ENCODE peak calls at places on chromosomes 3 and 15, in seven cellular contexts. One of them, this sample, is unnamed.
A peak's percentile ranks its signal among the peaks of the same experiment; 100 is the strongest.

GRCh38 chr3:108159865-108160264 is 62.4 kb downstream of the IFT57 start:
- DNase-seq in progenitor cell of endocrine pancreas: no peak
- DNase-seq in NCI-H1417: no peak
- DNase-seq in thoracic aorta: no peak
- DNase-seq in activated T-cell treated with anti-CD3 and anti-CD28 coated beads for 1 hour: no peak
- DNase-seq in body of pancreas: no peak
- DNase-seq in activated CD8-positive, alpha-beta memory T cell treated with anti-CD3 and anti-CD28 coated beads for 48 hours: no peak
- DNase-seq in this sample: no peak

GRCh38 chr15:76107169-76107568 is 47.4 kb downstream of the TMEM266 start:
- DNase-seq in body of pancreas: no peak
- DNase-seq in activated T-cell treated with anti-CD3 and anti-CD28 coated beads for 1 hour: no peak
- DNase-seq in NCI-H1417: no peak
- DNase-seq in progenitor cell of endocrine pancreas: no peak
- DNase-seq in activated CD8-positive, alpha-beta memory T cell treated with anti-CD3 and anti-CD28 coated beads for 48 hours: no peak
- DNase-seq in thoracic aorta: no peak
- DNase-seq in this sample: no peak

GRCh38 chr3:53822331-53822741 is 23.9 kb downstream of the CHDH start:
- DNase-seq in progenitor cell of endocrine pancreas: no peak
- DNase-seq in NCI-H1417: no peak
- DNase-seq in activated T-cell treated with anti-CD3 and anti-CD28 coated beads for 1 hour: no peak
- DNase-seq in activated CD8-positive, alpha-beta memory T cell treated with anti-CD3 and anti-CD28 coated beads for 48 hours: no peak
- DNase-seq in thoracic aorta: no peak
- DNase-seq in body of pancreas: peak; percentile 14
- DNase-seq in this sample: no peak

GRCh38 chr3:170829873-170830272 is 40.1 kb downstream of the RPL22L1 start:
- DNase-seq in activated CD8-positive, alpha-beta memory T cell treated with anti-CD3 and anti-CD28 coated beads for 48 hours: no peak
- DNase-seq in activated T-cell treated with anti-CD3 and anti-CD28 coated beads for 1 hour: no peak
- DNase-seq in NCI-H1417: no peak
- DNase-seq in progenitor cell of endocrine pancreas: no peak
- DNase-seq in body of pancreas: no peak
- DNase-seq in thoracic aorta: no peak
- DNase-seq in this sample: no peak

GRCh38 chr15:91045065-91045464 is 22.7 kb upstream of the VPS33B start:
- DNase-seq in body of pancreas: no peak
- DNase-seq in activated T-cell treated with anti-CD3 and anti-CD28 coated beads for 1 hour: no peak
- DNase-seq in progenitor cell of endocrine pancreas: no peak
- DNase-seq in thoracic aorta: no peak
- DNase-seq in activated CD8-positive, alpha-beta memory T cell treated with anti-CD3 and anti-CD28 coated beads for 48 hours: no peak
- DNase-seq in NCI-H1417: no peak
- DNase-seq in this sample: no peak

GRCh38 chr3:11705049-11705448 is 61.3 kb upstream of the VGLL4 start:
- DNase-seq in activated T-cell treated with anti-CD3 and anti-CD28 coated beads for 1 hour: no peak
- DNase-seq in NCI-H1417: no peak
- DNase-seq in thoracic aorta: no peak
- DNase-seq in body of pancreas: no peak
- DNase-seq in progenitor cell of endocrine pancreas: no peak
- DNase-seq in activated CD8-positive, alpha-beta memory T cell treated with anti-CD3 and anti-CD28 coated beads for 48 hours: no peak
- DNase-seq in this sample: no peak

GRCh38 chr3:197327701-197328100 is 29.3 kb upstream of the DLG1 start:
- DNase-seq in thoracic aorta: no peak
- DNase-seq in activated T-cell treated with anti-CD3 and anti-CD28 coated beads for 1 hour: no peak
- DNase-seq in activated CD8-positive, alpha-beta memory T cell treated with anti-CD3 and anti-CD28 coated beads for 48 hours: no peak
- DNase-seq in progenitor cell of endocrine pancreas: no peak
- DNase-seq in body of pancreas: no peak
- DNase-seq in NCI-H1417: no peak
- DNase-seq in this sample: no peak

GRCh38 chr3:101720851-101721649 is 3.4 kb upstream of the CEP97 start:
- DNase-seq in thoracic aorta: no peak
- DNase-seq in NCI-H1417: no peak
- DNase-seq in activated T-cell treated with anti-CD3 and anti-CD28 coated beads for 1 hour: no peak
- DNase-seq in progenitor cell of endocrine pancreas: no peak
- DNase-seq in body of pancreas: no peak
- DNase-seq in activated CD8-positive, alpha-beta memory T cell treated with anti-CD3 and anti-CD28 coated beads for 48 hours: no peak
- DNase-seq in this sample: no peak

GRCh38 chr15:66293419-66294156 is at the start of gene DIS3L:
- DNase-seq in body of pancreas: peak; percentile 59
- DNase-seq in activated CD8-positive, alpha-beta memory T cell treated with anti-CD3 and anti-CD28 coated beads for 48 hours: peak; percentile 34
- DNase-seq in NCI-H1417: peak; percentile 55
- DNase-seq in activated T-cell treated with anti-CD3 and anti-CD28 coated beads for 1 hour: peak; percentile 48
- DNase-seq in progenitor cell of endocrine pancreas: peak; percentile 48
- DNase-seq in thoracic aorta: no peak
- DNase-seq in this sample: no peak

GRCh38 chr3:72159487-72159886 is 374.5 kb upstream of the PROK2 start:
- DNase-seq in progenitor cell of endocrine pancreas: no peak
- DNase-seq in NCI-H1417: no peak
- DNase-seq in activated T-cell treated with anti-CD3 and anti-CD28 coated beads for 1 hour: no peak
- DNase-seq in activated CD8-positive, alpha-beta memory T cell treated with anti-CD3 and anti-CD28 coated beads for 48 hours: no peak
- DNase-seq in thoracic aorta: no peak
- DNase-seq in body of pancreas: no peak
- DNase-seq in this sample: no peak

GRCh38 chr15:41465822-41466421 is 27.8 kb upstream of the ITPKA start:
- DNase-seq in activated CD8-positive, alpha-beta memory T cell treated with anti-CD3 and anti-CD28 coated beads for 48 hours: no peak
- DNase-seq in NCI-H1417: no peak
- DNase-seq in body of pancreas: no peak
- DNase-seq in activated T-cell treated with anti-CD3 and anti-CD28 coated beads for 1 hour: no peak
- DNase-seq in progenitor cell of endocrine pancreas: no peak
- DNase-seq in thoracic aorta: no peak
- DNase-seq in this sample: no peak

GRCh38 chr3:180871901-180872300 is 40.6 kb upstream of the FXR1 start:
- DNase-seq in progenitor cell of endocrine pancreas: no peak
- DNase-seq in activated T-cell treated with anti-CD3 and anti-CD28 coated beads for 1 hour: no peak
- DNase-seq in activated CD8-positive, alpha-beta memory T cell treated with anti-CD3 and anti-CD28 coated beads for 48 hours: no peak
- DNase-seq in thoracic aorta: peak; percentile 19
- DNase-seq in body of pancreas: no peak
- DNase-seq in NCI-H1417: no peak
- DNase-seq in this sample: no peak

GRCh38 chr3:150300847-150301517 is 107.1 kb upstream of the TSC22D2 start:
- DNase-seq in NCI-H1417: no peak
- DNase-seq in activated T-cell treated with anti-CD3 and anti-CD28 coated beads for 1 hour: no peak
- DNase-seq in activated CD8-positive, alpha-beta memory T cell treated with anti-CD3 and anti-CD28 coated beads for 48 hours: no peak
- DNase-seq in progenitor cell of endocrine pancreas: no peak
- DNase-seq in body of pancreas: no peak
- DNase-seq in thoracic aorta: no peak
- DNase-seq in this sample: no peak

This sample was measured in GOT3.